ENCODE peak calls at places on chromosome 12, in four cellular contexts. One of them, this sample, is unnamed.

GRCh38 chr12:89236237-89236636 is 116.1 kb downstream of the DUSP6 start:
- DNase-seq in stimulated activated CD8-positive, alpha-beta memory T cell treated with anti-CD3 and anti-CD28 coated beads, Interleukin-7, amount 100 ng/mL, for 1 hour: no peak
- DNase-seq in AG08395: no peak
- DNase-seq in T follicular helper cell: no peak
- DNase-seq in this sample: no peak

GRCh38 chr12:22431693-22432251 is 97.3 kb upstream of the ST8SIA1 start:
- DNase-seq in stimulated activated CD8-positive, alpha-beta memory T cell treated with anti-CD3 and anti-CD28 coated beads, Interleukin-7, amount 100 ng/mL, for 1 hour: no peak
- DNase-seq in AG08395: no peak
- DNase-seq in T follicular helper cell: no peak
- DNase-seq in this sample: no peak

GRCh38 chr12:89243786-89244185 is 108.5 kb downstream of the DUSP6 start:
- DNase-seq in T follicular helper cell: no peak
- DNase-seq in AG08395: no peak
- DNase-seq in stimulated activated CD8-positive, alpha-beta memory T cell treated with anti-CD3 and anti-CD28 coated beads, Interleukin-7, amount 100 ng/mL, for 1 hour: no peak
- DNase-seq in this sample: no peak

GRCh38 chr12:3195859-3196483 is 118.8 kb downstream of the TSPAN9 start:
- DNase-seq in AG08395: no peak
- DNase-seq in T follicular helper cell: no peak
- DNase-seq in stimulated activated CD8-positive, alpha-beta memory T cell treated with anti-CD3 and anti-CD28 coated beads, Interleukin-7, amount 100 ng/mL, for 1 hour: no peak
- DNase-seq in this sample: no peak

GRCh38 chr12:49960474-49961110 is 1.1 kb upstream of the AQP5 start:
- DNase-seq in AG08395: no peak
- DNase-seq in stimulated activated CD8-positive, alpha-beta memory T cell treated with anti-CD3 and anti-CD28 coated beads, Interleukin-7, amount 100 ng/mL, for 1 hour: no peak
- DNase-seq in T follicular helper cell: no peak
- DNase-seq in this sample: no peak

GRCh38 chr12:54405106-54405505 is 14.0 kb downstream of the ITGA5 start:
- DNase-seq in AG08395: no peak
- DNase-seq in T follicular helper cell: no peak
- DNase-seq in stimulated activated CD8-positive, alpha-beta memory T cell treated with anti-CD3 and anti-CD28 coated beads, Interleukin-7, amount 100 ng/mL, for 1 hour: no peak
- DNase-seq in this sample: no peak

GRCh38 chr12:14729586-14729985 is 33.2 kb upstream of the GUCY2C start:
- DNase-seq in T follicular helper cell: no peak
- DNase-seq in stimulated activated CD8-positive, alpha-beta memory T cell treated with anti-CD3 and anti-CD28 coated beads, Interleukin-7, amount 100 ng/mL, for 1 hour: no peak
- DNase-seq in AG08395: no peak
- DNase-seq in this sample: no peak

GRCh38 chr12:14803830-14804160 is 325 bp downstream of the C12orf60 start:
- DNase-seq in T follicular helper cell: no peak
- DNase-seq in AG08395: no peak
- DNase-seq in stimulated activated CD8-positive, alpha-beta memory T cell treated with anti-CD3 and anti-CD28 coated beads, Interleukin-7, amount 100 ng/mL, for 1 hour: no peak
- DNase-seq in this sample: no peak

This sample was measured in naive thymus-derived CD8-positive, alpha-beta T cell.